ENCODE peak calls at places on chromosomes 12 and 14, in ten cellular contexts. Y is fibroblast of mammary gland; B is H9; Z is GM19239; Q is RPMI8226; V is hippocampal formation; I is Panc1; D is stimulated activated CD4-positive, alpha-beta T cell treated with anti-CD3 and anti-CD28 coated beads, Interleukin-12 subunit alpha, Interleukin-12 subunit beta, amount 100 ng/mL, for 24 hours; L is AG09309; M is HT1080. U is an unnamed sample.
A peak's percentile ranks its signal among the peaks of the same experiment; 100 is the strongest.

GRCh38 chr14:74919421-74920165 is 3.5 kb downstream of the RPS6KL1 start:
- DNase-seq in M (peak; percentile 40), V (no peak), L (no peak), Y (peak; percentile 52), Q (no peak), B (no peak), Z (no peak), D (no peak), I (no peak), U (no peak)

GRCh38 chr12:130498589-130499385 is 161.1 kb downstream of the PIWIL1 start:
- DNase-seq in D (no peak), I (no peak), Z (no peak), Y (no peak), V (no peak), L (no peak), M (no peak), B (no peak), Q (no peak), U (no peak)

GRCh38 chr12:98645572-98646067 is 530 bp downstream of the APAF1 start:
- DNase-seq in Y (peak; percentile 13), D (no peak), M (no peak), Z (no peak), Q (peak; percentile 13), I (no peak), L (no peak), B (no peak), V (peak; percentile 40), U (peak; percentile 10)

GRCh38 chr14:97697772-97698171 is 900.6 kb downstream of the VRK1 start:
- DNase-seq in L (no peak), D (no peak), Y (no peak), B (no peak), Q (no peak), M (no peak), Z (no peak), V (no peak), I (no peak), U (no peak)

GRCh38 chr12:53867216-53868012 is 71.2 kb upstream of the HOXC13 start:
- DNase-seq in Q (no peak), Z (no peak), D (no peak), L (no peak), Y (peak; percentile 19), M (peak; percentile 59), V (no peak), I (no peak), B (peak; percentile 79), U (peak; percentile 3)

GRCh38 chr14:51547260-51547659 is 104.5 kb upstream of the FRMD6 start:
- DNase-seq in Q (no peak), Z (no peak), B (no peak), D (no peak), Y (peak; percentile 100), V (no peak), M (peak; percentile 100), I (peak; percentile 96), L (peak; percentile 97), U (no peak)

GRCh38 chr12:62006076-62006732 is 254.0 kb upstream of the USP15 start:
- DNase-seq in Y (peak; percentile 48), Z (peak; percentile 19), D (no peak), I (peak; percentile 17), M (peak; percentile 33), V (peak; percentile 9), B (peak; percentile 43), L (peak; percentile 3), Q (peak; percentile 33), U (peak; percentile 30)

GRCh38 chr14:99690636-99691035 is 6.5 kb downstream of the CYP46A1 start:
- DNase-seq in Y (no peak), Q (no peak), B (no peak), M (no peak), Z (no peak), V (no peak), L (no peak), I (no peak), D (no peak), U (no peak)

GRCh38 chr12:20212658-20213387 is 155.5 kb upstream of the PDE3A start:
- DNase-seq in D (no peak), I (no peak), L (peak; percentile 99), Z (no peak), B (peak; percentile 93), Q (no peak), V (peak; percentile 83), Y (peak; percentile 100), M (peak; percentile 95), U (peak; percentile 76)